ENCODE peak calls at places on chromosome 3, in five cellular contexts. F is posterior cingulate gyrus, Z is iris pigment epithelial cell, O is T-helper 2 cell, B is AG09309. K is an unnamed sample.

GRCh38 chr3:61531528-61531927 is 29.8 kb upstream of the PTPRG start:
- DNase-seq in F (no peak), Z (no peak), O (no peak), B (no peak), K (no peak)

GRCh38 chr3:48039487-48040190 is 23.4 kb upstream of the MAP4 start:
- DNase-seq in F (no peak), Z (peak; percentile 79), O (no peak), B (no peak), K (no peak)

GRCh38 chr3:100042144-100042543 is 72.2 kb downstream of the FILIP1L start:
- DNase-seq in F (no peak), Z (peak; percentile 97), O (no peak), B (peak; percentile 91), K (no peak)

GRCh38 chr3:42035816-42036482 is 55.2 kb upstream of the TRAK1 start:
- DNase-seq in F (no peak), Z (no peak), O (no peak), B (no peak), K (no peak)

GRCh38 chr3:10015476-10015904 is 10.7 kb upstream of the FANCD2 start:
- DNase-seq in F (peak; percentile 88), Z (peak; percentile 96), O (no peak), B (peak; percentile 91), K (no peak)

GRCh38 chr3:63609834-63610233 is 42.6 kb upstream of the SNTN start:
- DNase-seq in F (no peak), Z (no peak), O (no peak), B (no peak), K (no peak)

GRCh38 chr3:71328917-71329316 is 254.6 kb downstream of the FOXP1 start:
- DNase-seq in F (no peak), Z (no peak), O (no peak), B (no peak), K (no peak)

GRCh38 chr3:41682996-41683395 is 278.9 kb downstream of the ULK4 start:
- DNase-seq in F (no peak), Z (peak; percentile 87), O (no peak), B (peak; percentile 90), K (no peak)

GRCh38 chr3:72724070-72724469 is 124.2 kb downstream of the SHQ1 start:
- DNase-seq in F (no peak), Z (no peak), O (no peak), B (no peak), K (no peak)